ENCODE peak calls at places on chromosomes 16 and 17, in ten cellular contexts. M is NCI-H748 treated with DMSO at 0.1 percent for 48 hours; Z is stimulated activated CD4-positive, alpha-beta T cell treated with anti-CD3 and anti-CD28 coated beads, Interleukin-1b, Interleukin-23, amount 100 ng/mL, for 24 hours; I is H54; G is activated naive CD4-positive, alpha-beta T cell treated with anti-CD3 and anti-CD28 coated beads, Interleukin-2, amount 10 ng/mL, durations not matched to agents 7 days and 5 days; J is ascending aorta; T is hypothalamus; K is DMS53; U is CD8-positive, alpha-beta memory T cell; D is AG04450. L is an unnamed sample.

GRCh38 chr16:24539850-24540484 is 601 bp downstream of the RBBP6 start:
- DNase-seq in M (no peak), Z (peak), I (no peak), G (peak), J (no peak), T (no peak), K (peak), U (peak), D (no peak), L (no peak)

GRCh38 chr17:76369804-76370203 is 14.6 kb upstream of the SPHK1 start:
- DNase-seq in M (no peak), Z (no peak), I (no peak), G (no peak), J (no peak), T (no peak), K (no peak), U (no peak), D (no peak), L (no peak)

GRCh38 chr16:29738514-29738913 is 7.3 kb downstream of the C16orf54 start:
- DNase-seq in M (no peak), Z (no peak), I (no peak), G (peak), J (no peak), T (no peak), K (no peak), U (peak), D (no peak), L (no peak)

GRCh38 chr17:44043326-44043725 is 23.1 kb downstream of the LSM12 start:
- DNase-seq in M (no peak), Z (no peak), I (no peak), G (no peak), J (no peak), T (no peak), K (no peak), U (no peak), D (peak), L (no peak)

GRCh38 chr16:66491716-66492064 is 58.2 kb downstream of the TK2 start:
- DNase-seq in M (no peak), Z (no peak), I (no peak), G (no peak), J (no peak), T (no peak), K (no peak), U (no peak), D (no peak), L (no peak)

GRCh38 chr16:57519796-57520360 is 16.5 kb downstream of the CCDC102A start:
- DNase-seq in M (peak), Z (peak), I (peak), G (peak), J (no peak), T (peak), K (peak), U (peak), D (no peak), L (no peak)

GRCh38 chr16:3578610-3579551 is 1.7 kb upstream of the NLRC3 start:
- DNase-seq in M (no peak), Z (peak), I (peak), G (peak), J (no peak), T (no peak), K (no peak), U (peak), D (no peak), L (no peak)

GRCh38 chr17:57357392-57357784 is 101.1 kb downstream of the MSI2 start:
- DNase-seq in M (no peak), Z (no peak), I (no peak), G (no peak), J (peak), T (no peak), K (peak), U (no peak), D (no peak), L (no peak)

GRCh38 chr17:71494045-71494444 is 626.8 kb upstream of the SOX9 start:
- DNase-seq in M (no peak), Z (no peak), I (no peak), G (no peak), J (no peak), T (no peak), K (no peak), U (no peak), D (no peak), L (no peak)

GRCh38 chr17:2697611-2698162 is 13.9 kb downstream of the CLUH start:
- DNase-seq in M (no peak), Z (no peak), I (no peak), G (peak), J (peak), T (no peak), K (no peak), U (no peak), D (no peak), L (no peak)

GRCh38 chr17:47072881-47073280 is 93.8 kb upstream of the RPRML start:
- DNase-seq in M (no peak), Z (no peak), I (no peak), G (no peak), J (no peak), T (no peak), K (no peak), U (no peak), D (no peak), L (peak)

GRCh38 chr17:30230596-30231125 is 4.8 kb downstream of the SLC6A4 start:
- DNase-seq in M (no peak), Z (no peak), I (no peak), G (no peak), J (no peak), T (no peak), K (peak), U (no peak), D (no peak), L (no peak)

GRCh38 chr16:46883353-46883689 is 841 bp upstream of the GPT2 start:
- DNase-seq in M (peak), Z (no peak), I (no peak), G (no peak), J (no peak), T (no peak), K (peak), U (no peak), D (no peak), L (no peak)

GRCh38 chr17:27489045-27489715 is 32.9 kb downstream of the KSR1 start:
- DNase-seq in M (no peak), Z (no peak), I (no peak), G (no peak), J (peak), T (no peak), K (no peak), U (no peak), D (no peak), L (no peak)